ENCODE peak calls at places on chromosomes 16 and 17, in six cellular contexts. One of them, this sample, is unnamed.

GRCh38 chr17:69882281-69882680 is 192.7 kb upstream of the KCNJ16 start:
- DNase-seq in stomach: no peak
- DNase-seq in HL-60: no peak
- DNase-seq in prostate gland: no peak
- DNase-seq in upper lobe of left lung: no peak
- DNase-seq in sigmoid colon: no peak
- DNase-seq in this sample: no peak

GRCh38 chr17:75889454-75889853 is 7.3 kb downstream of the TRIM65 start:
- DNase-seq in stomach: no peak
- DNase-seq in HL-60: no peak
- DNase-seq in prostate gland: no peak
- DNase-seq in upper lobe of left lung: no peak
- DNase-seq in sigmoid colon: no peak
- DNase-seq in this sample: no peak

GRCh38 chr16:57619133-57619605 is 9.3 kb upstream of the ADGRG1 start:
- DNase-seq in stomach: peak; percentile 22
- DNase-seq in HL-60: no peak
- DNase-seq in prostate gland: no peak
- DNase-seq in upper lobe of left lung: no peak
- DNase-seq in sigmoid colon: peak; percentile 55
- DNase-seq in this sample: no peak

GRCh38 chr16:21704733-21705132 is 41.0 kb downstream of the OTOA start:
- DNase-seq in stomach: no peak
- DNase-seq in HL-60: no peak
- DNase-seq in prostate gland: no peak
- DNase-seq in upper lobe of left lung: no peak
- DNase-seq in sigmoid colon: no peak
- DNase-seq in this sample: no peak

GRCh38 chr16:72856797-72857196 is 191.1 kb downstream of the ZFHX3 start:
- DNase-seq in stomach: no peak
- DNase-seq in HL-60: no peak
- DNase-seq in prostate gland: no peak
- DNase-seq in upper lobe of left lung: no peak
- DNase-seq in sigmoid colon: no peak
- DNase-seq in this sample: peak; percentile 47

GRCh38 chr17:72580321-72581127 is 459.7 kb downstream of the SOX9 start:
- DNase-seq in stomach: peak; percentile 84
- DNase-seq in HL-60: no peak
- DNase-seq in prostate gland: peak; percentile 88
- DNase-seq in upper lobe of left lung: peak; percentile 80
- DNase-seq in sigmoid colon: no peak
- DNase-seq in this sample: no peak

GRCh38 chr16:22623351-22623781 is 112.7 kb downstream of the NPIPB5 start:
- DNase-seq in stomach: no peak
- DNase-seq in HL-60: no peak
- DNase-seq in prostate gland: no peak
- DNase-seq in upper lobe of left lung: no peak
- DNase-seq in sigmoid colon: no peak
- DNase-seq in this sample: no peak

GRCh38 chr16:12188674-12189249 is 212.2 kb downstream of the SNX29 start:
- DNase-seq in stomach: no peak
- DNase-seq in HL-60: no peak
- DNase-seq in prostate gland: no peak
- DNase-seq in upper lobe of left lung: no peak
- DNase-seq in sigmoid colon: no peak
- DNase-seq in this sample: no peak

GRCh38 chr16:14088155-14088753 is 17.1 kb downstream of the MRTFB start:
- DNase-seq in stomach: no peak
- DNase-seq in HL-60: no peak
- DNase-seq in prostate gland: no peak
- DNase-seq in upper lobe of left lung: no peak
- DNase-seq in sigmoid colon: no peak
- DNase-seq in this sample: no peak

GRCh38 chr16:15973460-15973859 is 24.0 kb downstream of the ABCC1 start:
- DNase-seq in stomach: no peak
- DNase-seq in HL-60: no peak
- DNase-seq in prostate gland: no peak
- DNase-seq in upper lobe of left lung: no peak
- DNase-seq in sigmoid colon: no peak
- DNase-seq in this sample: no peak

GRCh38 chr17:57355090-57355859 is 99.0 kb downstream of the MSI2 start:
- DNase-seq in stomach: peak; percentile 23
- DNase-seq in HL-60: no peak
- DNase-seq in prostate gland: no peak
- DNase-seq in upper lobe of left lung: no peak
- DNase-seq in sigmoid colon: no peak
- DNase-seq in this sample: no peak

GRCh38 chr17:57577751-57578607 is 167.1 kb downstream of the CCDC182 start:
- DNase-seq in stomach: no peak
- DNase-seq in HL-60: peak; percentile 33
- DNase-seq in prostate gland: peak; percentile 29
- DNase-seq in upper lobe of left lung: peak; percentile 48
- DNase-seq in sigmoid colon: peak; percentile 79
- DNase-seq in this sample: no peak

GRCh38 chr16:73122604-73123386 is 74.9 kb upstream of the ZFHX3 start:
- DNase-seq in stomach: no peak
- DNase-seq in HL-60: no peak
- DNase-seq in prostate gland: no peak
- DNase-seq in upper lobe of left lung: no peak
- DNase-seq in sigmoid colon: no peak
- DNase-seq in this sample: no peak

GRCh38 chr16:69520800-69521602 is 44.8 kb upstream of the NFAT5 start:
- DNase-seq in stomach: no peak
- DNase-seq in HL-60: no peak
- DNase-seq in prostate gland: no peak
- DNase-seq in upper lobe of left lung: no peak
- DNase-seq in sigmoid colon: no peak
- DNase-seq in this sample: no peak

GRCh38 chr16:75477680-75478473 is 13.4 kb upstream of the TMEM170A start:
- DNase-seq in stomach: no peak
- DNase-seq in HL-60: peak; percentile 25
- DNase-seq in prostate gland: no peak
- DNase-seq in upper lobe of left lung: no peak
- DNase-seq in sigmoid colon: no peak
- DNase-seq in this sample: no peak

GRCh38 chr16:66364959-66365306 is 1.6 kb upstream of the CDH5 start:
- DNase-seq in stomach: no peak
- DNase-seq in HL-60: no peak
- DNase-seq in prostate gland: no peak
- DNase-seq in upper lobe of left lung: no peak
- DNase-seq in sigmoid colon: no peak
- DNase-seq in this sample: no peak

GRCh38 chr16:20049831-20050230 is 23.9 kb downstream of the GPR139 start:
- DNase-seq in stomach: peak; percentile 61
- DNase-seq in HL-60: no peak
- DNase-seq in prostate gland: peak; percentile 58
- DNase-seq in upper lobe of left lung: no peak
- DNase-seq in sigmoid colon: no peak
- DNase-seq in this sample: no peak

GRCh38 chr17:28897769-28898259 is 281 bp upstream of the FLOT2 start:
- DNase-seq in stomach: no peak
- DNase-seq in HL-60: no peak
- DNase-seq in prostate gland: no peak
- DNase-seq in upper lobe of left lung: no peak
- DNase-seq in sigmoid colon: peak; percentile 79
- DNase-seq in this sample: no peak
- TF ChIP-seq POLR2AphosphoS5 in stomach: no peak
- TF ChIP-seq POLR2AphosphoS5 in HL-60: no peak
- TF ChIP-seq POLR2AphosphoS5 in prostate gland: no peak
- TF ChIP-seq POLR2AphosphoS5 in upper lobe of left lung: no peak
- TF ChIP-seq POLR2AphosphoS5 in sigmoid colon: no peak
- TF ChIP-seq POLR2AphosphoS5 in this sample: no peak

GRCh38 chr16:87322833-87323726 is 5.9 kb upstream of the C16orf95 start:
- DNase-seq in stomach: no peak
- DNase-seq in HL-60: no peak
- DNase-seq in prostate gland: no peak
- DNase-seq in upper lobe of left lung: no peak
- DNase-seq in sigmoid colon: no peak
- DNase-seq in this sample: no peak
- TF ChIP-seq POLR2AphosphoS5 in stomach: no peak
- TF ChIP-seq POLR2AphosphoS5 in HL-60: no peak
- TF ChIP-seq POLR2AphosphoS5 in prostate gland: no peak
- TF ChIP-seq POLR2AphosphoS5 in upper lobe of left lung: no peak
- TF ChIP-seq POLR2AphosphoS5 in sigmoid colon: no peak
- TF ChIP-seq POLR2AphosphoS5 in this sample: no peak

DNA sequence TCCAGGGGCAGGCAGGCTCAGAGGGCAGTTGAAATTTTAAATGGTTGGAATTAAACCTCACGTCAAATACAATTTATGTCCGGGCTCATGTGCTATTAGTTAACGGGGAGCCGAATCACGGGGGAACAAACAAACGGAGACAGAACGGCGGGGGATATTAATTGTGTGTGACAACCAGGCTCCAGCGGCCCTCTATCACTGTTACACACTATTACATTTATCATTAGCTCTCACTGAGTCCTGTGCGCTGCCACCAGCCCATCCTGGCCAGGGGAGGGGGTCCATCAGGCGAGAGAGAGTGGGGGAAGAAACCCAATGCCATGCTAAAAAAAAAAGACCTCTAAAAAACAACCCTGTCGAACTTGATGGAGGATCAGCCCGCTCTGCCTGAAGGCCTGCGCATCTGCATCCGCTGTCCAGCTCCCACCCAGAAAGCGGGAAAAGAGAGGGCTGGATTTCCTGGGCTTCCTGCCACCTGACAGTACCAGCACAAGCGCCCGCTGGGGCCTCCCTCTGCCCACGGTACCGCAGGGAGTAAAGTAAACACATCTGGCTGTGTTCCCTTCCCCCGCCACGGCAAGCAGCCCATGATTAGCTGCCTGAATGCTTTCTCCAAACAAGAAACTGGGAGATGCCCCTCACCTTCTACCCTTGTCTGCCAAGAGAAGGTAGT is 41.7 kb downstream of the PIPOX start:
- DNase-seq in stomach: peak; percentile 40
- DNase-seq in HL-60: no peak
- DNase-seq in prostate gland: no peak
- DNase-seq in upper lobe of left lung: no peak
- DNase-seq in sigmoid colon: peak; percentile 83
- DNase-seq in this sample: no peak
- TF ChIP-seq POLR2AphosphoS5 in stomach: no peak
- TF ChIP-seq POLR2AphosphoS5 in HL-60: no peak
- TF ChIP-seq POLR2AphosphoS5 in prostate gland: no peak
- TF ChIP-seq POLR2AphosphoS5 in upper lobe of left lung: no peak
- TF ChIP-seq POLR2AphosphoS5 in sigmoid colon: no peak
- TF ChIP-seq POLR2AphosphoS5 in this sample: no peak

GRCh38 chr17:63821809-63822208 is 5.4 kb upstream of the PSMC5 start:
- DNase-seq in stomach: no peak
- DNase-seq in HL-60: no peak
- DNase-seq in prostate gland: no peak
- DNase-seq in upper lobe of left lung: no peak
- DNase-seq in sigmoid colon: no peak
- DNase-seq in this sample: no peak

GRCh38 chr17:63822537-63822936 is 4.7 kb upstream of the PSMC5 start:
- DNase-seq in stomach: no peak
- DNase-seq in HL-60: no peak
- DNase-seq in prostate gland: no peak
- DNase-seq in upper lobe of left lung: no peak
- DNase-seq in sigmoid colon: no peak
- DNase-seq in this sample: no peak

GRCh38 chr17:63819131-63819530 is 8.1 kb upstream of the PSMC5 start:
- DNase-seq in stomach: no peak
- DNase-seq in HL-60: no peak
- DNase-seq in prostate gland: no peak
- DNase-seq in upper lobe of left lung: no peak
- DNase-seq in sigmoid colon: no peak
- DNase-seq in this sample: no peak

GRCh38 chr17:63819585-63820537 is 7.4 kb upstream of the PSMC5 start:
- DNase-seq in stomach: no peak
- DNase-seq in HL-60: no peak
- DNase-seq in prostate gland: no peak
- DNase-seq in upper lobe of left lung: no peak
- DNase-seq in sigmoid colon: no peak
- DNase-seq in this sample: no peak

GRCh38 chr17:63820963-63821561 is 6.2 kb upstream of the PSMC5 start:
- DNase-seq in stomach: no peak
- DNase-seq in HL-60: no peak
- DNase-seq in prostate gland: no peak
- DNase-seq in upper lobe of left lung: no peak
- DNase-seq in sigmoid colon: no peak
- DNase-seq in this sample: no peak
- TF ChIP-seq POLR2AphosphoS5 in stomach: no peak
- TF ChIP-seq POLR2AphosphoS5 in HL-60: no peak
- TF ChIP-seq POLR2AphosphoS5 in prostate gland: no peak
- TF ChIP-seq POLR2AphosphoS5 in upper lobe of left lung: no peak
- TF ChIP-seq POLR2AphosphoS5 in sigmoid colon: no peak
- TF ChIP-seq POLR2AphosphoS5 in this sample: no peak

GRCh38 chr16:736936-737481 is 3.8 kb downstream of the CIAO3 start:
- DNase-seq in stomach: no peak
- DNase-seq in HL-60: no peak
- DNase-seq in prostate gland: no peak
- DNase-seq in upper lobe of left lung: no peak
- DNase-seq in sigmoid colon: no peak
- DNase-seq in this sample: no peak

GRCh38 chr16:740764-741505 is at the start of gene CIAO3:
- DNase-seq in stomach: peak; percentile 91
- DNase-seq in HL-60: peak; percentile 89
- DNase-seq in prostate gland: peak; percentile 78
- DNase-seq in upper lobe of left lung: peak; percentile 88
- DNase-seq in sigmoid colon: peak; percentile 94
- DNase-seq in this sample: peak; percentile 99

GRCh38 chr16:740459-740763 is 386 bp downstream of the CIAO3 start:
- DNase-seq in stomach: no peak
- DNase-seq in HL-60: no peak
- DNase-seq in prostate gland: no peak
- DNase-seq in upper lobe of left lung: no peak
- DNase-seq in sigmoid colon: no peak
- DNase-seq in this sample: no peak

GRCh38 chr16:741986-742629 is 1.3 kb upstream of the CIAO3 start:
- DNase-seq in stomach: no peak
- DNase-seq in HL-60: no peak
- DNase-seq in prostate gland: no peak
- DNase-seq in upper lobe of left lung: no peak
- DNase-seq in sigmoid colon: no peak
- DNase-seq in this sample: no peak

GRCh38 chr16:739560-740458 is 988 bp downstream of the CIAO3 start:
- DNase-seq in stomach: no peak
- DNase-seq in HL-60: no peak
- DNase-seq in prostate gland: no peak
- DNase-seq in upper lobe of left lung: no peak
- DNase-seq in sigmoid colon: no peak
- DNase-seq in this sample: no peak
- TF ChIP-seq POLR2AphosphoS5 in stomach: no peak
- TF ChIP-seq POLR2AphosphoS5 in HL-60: no peak
- TF ChIP-seq POLR2AphosphoS5 in prostate gland: no peak
- TF ChIP-seq POLR2AphosphoS5 in upper lobe of left lung: no peak
- TF ChIP-seq POLR2AphosphoS5 in sigmoid colon: no peak
- TF ChIP-seq POLR2AphosphoS5 in this sample: no peak

GRCh38 chr17:1653735-1654134 is 4.1 kb upstream of the RILP start:
- DNase-seq in stomach: no peak
- DNase-seq in HL-60: no peak
- DNase-seq in prostate gland: no peak
- DNase-seq in upper lobe of left lung: no peak
- DNase-seq in sigmoid colon: no peak
- DNase-seq in this sample: no peak
- TF ChIP-seq POLR2AphosphoS5 in stomach: no peak
- TF ChIP-seq POLR2AphosphoS5 in HL-60: no peak
- TF ChIP-seq POLR2AphosphoS5 in prostate gland: no peak
- TF ChIP-seq POLR2AphosphoS5 in upper lobe of left lung: no peak
- TF ChIP-seq POLR2AphosphoS5 in sigmoid colon: no peak
- TF ChIP-seq POLR2AphosphoS5 in this sample: no peak